ENCODE peak calls at places on chromosome 14, in four cellular contexts. L, V, Y and F are unnamed samples.

GRCh38 chr14:53710615-53711014 is 246.0 kb downstream of the BMP4 start:
- DNase-seq in L (no peak), V (no peak), Y (no peak), F (no peak)

GRCh38 chr14:35404246-35404495 is 378 bp downstream of the NFKBIA start:
- DNase-seq in L (no peak), V (no peak), Y (no peak), F (no peak)

GRCh38 chr14:23109769-23110168 is 5.0 kb upstream of the CIROP start:
- DNase-seq in L (no peak), V (no peak), Y (no peak), F (no peak)

GRCh38 chr14:54026671-54027070 is 70.0 kb upstream of the BMP4 start:
- DNase-seq in L (no peak), V (no peak), Y (no peak), F (no peak)

GRCh38 chr14:106846218-106846617 is 1319.8 kb downstream of the TMEM121 start:
- DNase-seq in L (no peak), V (no peak), Y (no peak), F (no peak)

GRCh38 chr14:91879196-91879595 is 11.9 kb upstream of the TC2N start:
- DNase-seq in L (no peak), V (no peak), Y (no peak), F (no peak)

GRCh38 chr14:54364555-54365415 is 32.0 kb upstream of the CDKN3 start:
- DNase-seq in L (no peak), V (no peak), Y (peak), F (no peak)

GRCh38 chr14:20631821-20632389 is 9.6 kb downstream of the OR6S1 start:
- DNase-seq in L (peak), V (no peak), Y (peak), F (no peak)

GRCh38 chr14:103456167-103456835 is 66.3 kb downstream of the CKB start:
- DNase-seq in L (no peak), V (no peak), Y (no peak), F (no peak)

GRCh38 chr14:33493329-33493728 is 457.5 kb downstream of the EGLN3 start:
- DNase-seq in L (no peak), V (no peak), Y (no peak), F (no peak)

GRCh38 chr14:53948181-53948884 is 8.3 kb downstream of the BMP4 start:
- DNase-seq in L (no peak), V (no peak), Y (no peak), F (no peak)

GRCh38 chr14:89013098-89013504 is 188.7 kb downstream of the TTC8 start:
- DNase-seq in L (peak), V (no peak), Y (peak), F (peak)

GRCh38 chr14:73457050-73457934 is 1.1 kb downstream of the NUMB start:
- DNase-seq in L (peak), V (no peak), Y (peak), F (no peak)

GRCh38 chr14:32470161-32470705 is 141.1 kb downstream of the AKAP6 start:
- DNase-seq in L (no peak), V (no peak), Y (no peak), F (no peak)

GRCh38 chr14:22980672-22981089 is 1.7 kb downstream of the AJUBA start:
- DNase-seq in L (no peak), V (no peak), Y (peak), F (no peak)

GRCh38 chr14:21454843-21455550 is 926 bp downstream of the CHD8 start:
- DNase-seq in L (peak), V (no peak), Y (no peak), F (no peak)

GRCh38 chr14:34078117-34078743 is 127.4 kb upstream of the EGLN3 start:
- DNase-seq in L (peak), V (no peak), Y (no peak), F (no peak)

GRCh38 chr14:97994020-97994531 is 1196.9 kb downstream of the VRK1 start:
- DNase-seq in L (no peak), V (no peak), Y (no peak), F (no peak)

GRCh38 chr14:72651081-72651480 is 242.8 kb downstream of the DPF3 start:
- DNase-seq in L (no peak), V (no peak), Y (peak), F (no peak)

GRCh38 chr14:78863143-78863542 is 693.0 kb downstream of the NRXN3 start:
- DNase-seq in L (peak), V (no peak), Y (peak), F (no peak)

GRCh38 chr14:37480446-37481290 is 114.4 kb downstream of the FOXA1 start:
- DNase-seq in L (no peak), V (no peak), Y (no peak), F (no peak)

GRCh38 chr14:26286066-26286791 is 311.6 kb downstream of the NOVA1 start:
- DNase-seq in L (no peak), V (no peak), Y (no peak), F (no peak)

GRCh38 chr14:97634786-97635185 is 837.6 kb downstream of the VRK1 start:
- DNase-seq in L (no peak), V (no peak), Y (no peak), F (no peak)

GRCh38 chr14:40374221-40374620 is 942.0 kb upstream of the FBXO33 start:
- DNase-seq in L (no peak), V (no peak), Y (no peak), F (no peak)

DNA sequence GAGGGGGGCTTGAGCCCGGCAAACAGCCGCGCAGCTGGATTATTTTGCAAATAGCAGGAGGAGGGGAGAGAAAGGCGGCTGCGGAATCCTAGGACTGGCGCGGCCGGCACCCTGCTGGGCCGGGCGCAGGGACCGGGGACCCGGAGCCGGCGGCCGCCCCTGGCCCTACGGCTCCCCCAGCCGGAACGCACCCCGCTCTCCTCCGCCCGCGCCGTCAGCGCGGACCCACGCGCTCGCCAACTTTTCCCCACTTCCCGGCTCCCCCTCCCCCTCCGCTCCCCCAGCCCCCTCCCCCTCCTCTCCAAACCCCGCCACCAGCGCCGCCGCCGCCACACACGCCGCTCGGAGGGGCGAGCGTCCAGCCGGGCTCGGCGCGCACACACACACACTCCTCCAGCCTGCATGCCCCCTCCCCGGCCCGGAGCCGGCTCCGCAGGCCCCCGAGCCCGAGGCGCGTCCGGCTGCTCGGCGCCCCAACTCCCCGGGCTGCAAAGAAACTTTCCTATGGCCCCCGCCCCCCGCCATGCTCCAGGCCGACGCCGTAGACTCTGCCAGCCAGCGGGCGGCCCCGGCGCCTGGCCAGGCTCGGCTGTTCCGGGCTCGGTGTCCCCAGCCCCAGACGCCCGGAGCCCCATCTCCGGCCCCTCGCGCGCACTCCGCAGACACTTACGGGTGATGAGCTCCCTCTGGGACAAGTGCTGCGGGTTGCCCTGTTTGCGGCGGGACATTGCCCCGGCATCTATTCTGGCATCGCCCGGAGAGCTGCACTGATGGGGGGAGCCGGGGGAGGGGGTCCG is 1.3 kb downstream of the BCL11B start:
- DNase-seq in L (no peak), V (no peak), Y (peak), F (no peak)
- TF ChIP-seq EGR1 in L (no peak), V (no peak), Y (no peak), F (no peak)

GRCh38 chr14:95891742-95892141 is 15.1 kb downstream of the TUNAR start:
- DNase-seq in L (no peak), V (no peak), Y (no peak), F (peak)

GRCh38 chr14:95892142-95892541 is 15.5 kb downstream of the TUNAR start:
- DNase-seq in L (no peak), V (no peak), Y (no peak), F (no peak)

GRCh38 chr14:95896628-95897027 is 20.0 kb downstream of the TUNAR start:
- DNase-seq in L (no peak), V (no peak), Y (no peak), F (no peak)

GRCh38 chr14:95897280-95897679 is 20.6 kb downstream of the TUNAR start:
- DNase-seq in L (no peak), V (no peak), Y (no peak), F (no peak)

DNA sequence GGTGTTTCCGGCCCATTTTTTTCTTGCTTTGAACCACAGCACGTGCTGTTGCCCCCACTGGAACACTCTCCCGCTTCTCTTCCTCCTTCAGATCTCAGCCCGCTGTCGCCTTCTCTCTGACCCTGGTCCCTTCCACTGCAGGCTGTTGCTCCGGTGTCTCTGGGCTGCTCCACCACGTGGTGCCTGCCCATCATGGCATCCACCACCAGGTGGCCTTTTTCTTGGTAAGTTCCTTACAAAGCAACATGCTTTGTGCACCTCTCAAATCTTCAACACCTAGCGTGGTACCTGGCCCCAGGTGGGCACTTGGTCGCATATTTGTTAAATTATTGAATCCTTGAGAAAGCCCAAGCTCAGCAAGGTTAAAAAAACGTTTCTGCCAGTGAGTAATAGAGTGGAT is 19.1 kb downstream of the TUNAR start:
- DNase-seq in L (peak), V (no peak), Y (peak), F (peak)
- TF ChIP-seq EGR1 in L (no peak), V (no peak), Y (no peak), F (no peak)

GRCh38 chr14:99520571-99521081 is 39.4 kb downstream of the CCNK start:
- DNase-seq in L (no peak), V (no peak), Y (no peak), F (no peak)
- TF ChIP-seq EGR1 in L (no peak), V (no peak), Y (no peak), F (no peak)

DNA sequence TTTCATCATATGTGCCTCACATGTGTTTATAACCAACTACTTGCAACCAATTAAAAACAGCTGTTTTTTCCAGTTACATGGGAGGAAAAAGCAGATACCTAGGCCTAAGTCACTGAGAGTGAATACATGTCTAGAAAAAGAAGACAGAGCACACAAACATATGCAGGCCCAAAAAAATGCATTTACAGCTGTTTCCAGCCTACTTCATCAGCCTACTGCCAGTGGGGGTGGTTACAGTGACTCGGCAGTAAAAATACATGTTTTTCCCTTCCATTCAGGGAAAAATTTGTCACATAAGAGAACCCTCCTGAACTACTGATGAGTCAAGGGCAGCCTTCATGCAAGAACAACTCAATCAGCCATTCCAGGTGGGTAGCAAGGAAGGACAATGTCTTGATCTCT is 83.9 kb downstream of the DCAF5 start:
- DNase-seq in L (peak), V (no peak), Y (no peak), F (no peak)
- TF ChIP-seq EGR1 in L (no peak), V (no peak), Y (no peak), F (no peak)

GRCh38 chr14:86057018-86057667 is 527.2 kb downstream of the FLRT2 start:
- DNase-seq in L (no peak), V (no peak), Y (no peak), F (no peak)
- TF ChIP-seq EGR1 in L (no peak), V (no peak), Y (no peak), F (no peak)

DNA sequence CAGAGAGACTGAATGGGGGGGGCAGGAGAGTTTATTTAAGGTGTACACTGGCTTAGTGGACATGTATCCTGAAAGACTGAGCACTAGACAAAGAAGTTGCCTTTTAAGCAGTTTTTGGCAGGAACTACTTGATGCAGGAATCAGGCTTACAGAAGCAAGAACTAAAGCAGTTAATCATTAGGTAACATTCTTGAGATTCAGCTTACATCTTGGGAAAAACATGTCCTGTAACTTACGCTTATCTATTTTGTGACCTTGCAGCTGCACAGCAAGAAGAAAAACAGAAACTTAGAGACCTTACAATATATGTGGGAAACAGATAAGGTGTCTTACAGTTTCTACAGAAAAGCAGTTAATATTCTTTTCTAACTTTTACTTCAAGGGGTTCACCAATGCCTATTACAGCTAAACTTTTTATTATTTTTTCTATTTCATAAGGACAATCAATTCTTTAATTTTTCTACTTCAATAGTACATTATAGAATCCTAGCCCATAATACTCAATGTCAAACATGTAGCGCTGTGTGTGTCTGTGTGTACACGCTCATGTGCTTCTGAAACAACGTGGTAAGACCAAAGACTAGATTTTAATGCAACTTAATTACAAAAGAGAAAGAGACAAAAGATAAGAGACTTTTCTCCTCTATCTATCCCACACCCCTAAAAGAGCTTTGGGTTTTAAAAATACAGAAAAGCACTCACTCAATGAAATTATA is 276.9 kb downstream of the PRKD1 start:
- DNase-seq in L (peak), V (no peak), Y (no peak), F (no peak)
- TF ChIP-seq EGR1 in L (no peak), V (no peak), Y (no peak), F (no peak)

DNA sequence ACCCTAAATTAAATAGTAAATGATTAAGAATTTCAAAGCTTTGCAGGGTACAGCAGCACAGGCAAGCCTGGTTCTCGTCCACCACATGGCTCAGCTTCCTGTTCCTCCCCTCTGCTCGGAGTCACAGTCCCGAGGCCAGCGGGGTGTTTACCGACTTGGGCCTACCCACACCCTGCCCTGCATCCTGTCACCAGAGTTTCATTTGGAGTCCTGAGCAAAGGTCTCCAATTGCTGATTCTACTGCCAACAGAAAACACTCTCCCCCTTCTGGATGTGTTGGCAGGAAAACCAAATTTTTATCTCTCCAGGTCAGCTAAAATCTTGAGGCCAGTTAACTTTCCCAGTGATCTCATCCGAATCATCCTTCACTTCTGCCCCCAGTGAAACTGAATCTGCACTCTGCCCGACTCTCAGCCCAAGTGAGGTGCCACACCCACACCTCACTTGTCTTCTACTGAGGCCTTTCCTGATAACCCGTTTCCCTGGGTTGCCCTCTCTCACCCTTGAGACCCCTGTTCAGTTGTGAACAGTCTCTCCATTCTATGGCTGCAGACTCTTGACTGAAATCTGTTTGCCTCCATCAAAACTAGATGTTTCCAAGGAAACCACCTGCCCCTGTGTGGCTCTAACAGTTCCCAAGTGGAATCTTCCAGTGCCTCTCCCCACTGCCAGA is 71.2 kb downstream of the VCPKMT start:
- DNase-seq in L (peak), V (peak), Y (no peak), F (no peak)
- TF ChIP-seq EGR1 in L (no peak), V (no peak), Y (no peak), F (no peak)